ENCODE peak calls at places on chromosomes 6 and 20, in six cellular contexts. O is transverse colon, D is GM12878, I is stomach, H is HepG2, J is upper lobe of left lung. X is an unnamed sample.

GRCh38 chr6:143264291-143264834 is 186.1 kb downstream of the ADAT2 start:
- DNase-seq in O (no peak), D (no peak), I (no peak), H (no peak), J (peak; percentile 18), X (no peak)

GRCh38 chr20:63794614-63795013 is 36.5 kb downstream of the ZBTB46 start:
- DNase-seq in O (peak; percentile 21), D (no peak), I (no peak), H (no peak), J (peak; percentile 57), X (no peak)

GRCh38 chr6:161215876-161216615 is 57.8 kb downstream of the AGPAT4 start:
- DNase-seq in O (no peak), D (no peak), I (no peak), H (no peak), J (no peak), X (no peak)

GRCh38 chr6:33904050-33904827 is 100.4 kb upstream of the MLN start:
- DNase-seq in O (peak; percentile 48), D (peak; percentile 79), I (no peak), H (no peak), J (no peak), X (no peak)

GRCh38 chr6:551405-551804 is 105.5 kb downstream of the HUS1B start:
- DNase-seq in O (no peak), D (no peak), I (no peak), H (peak; percentile 12), J (no peak), X (no peak)

GRCh38 chr6:19415605-19416326 is 421.4 kb upstream of the ID4 start:
- DNase-seq in O (no peak), D (no peak), I (no peak), H (no peak), J (no peak), X (no peak)

GRCh38 chr20:37393196-37393862 is 47.4 kb downstream of the SRC start:
- DNase-seq in O (no peak), D (no peak), I (no peak), H (no peak), J (no peak), X (no peak)

GRCh38 chr6:135018961-135019360 is 35.7 kb downstream of the HBS1L start:
- DNase-seq in O (no peak), D (no peak), I (no peak), H (no peak), J (no peak), X (no peak)

GRCh38 chr20:528923-529594 is 14.5 kb downstream of the CSNK2A1 start:
- DNase-seq in O (no peak), D (no peak), I (no peak), H (no peak), J (no peak), X (no peak)

GRCh38 chr6:133705731-133706130 is 183.2 kb upstream of the TCF21 start:
- DNase-seq in O (no peak), D (no peak), I (no peak), H (no peak), J (no peak), X (no peak)

GRCh38 chr6:169997187-169997929 is 245.9 kb downstream of the ERMARD start:
- DNase-seq in O (no peak), D (no peak), I (no peak), H (no peak), J (no peak), X (peak; percentile 39)

GRCh38 chr6:157194643-157195042 is 128.7 kb downstream of the TMEM242 start:
- DNase-seq in O (no peak), D (no peak), I (no peak), H (no peak), J (no peak), X (no peak)

GRCh38 chr20:25239387-25240370 is 8.2 kb upstream of the PYGB start:
- DNase-seq in O (peak; percentile 1), D (no peak), I (no peak), H (no peak), J (no peak), X (peak; percentile 58)
- TF ChIP-seq EP300 in O (no peak), D (no peak), I (no peak), H (no peak), J (no peak), X (no peak)

GRCh38 chr6:42784739-42785498 is 3.1 kb downstream of the BICRAL start:
- DNase-seq in O (no peak), D (no peak), I (no peak), H (no peak), J (no peak), X (no peak)
- H3K4me1 ChIP-seq in O (peaks cover 45% of the 10 kb centered on the region), D (peaks cover 22% of the 10 kb centered on the region), I (peaks cover 68% of the 10 kb centered on the region), H (peaks cover 58% of the 10 kb centered on the region), J (peaks cover 44% of the 10 kb centered on the region), X (no peaks in the 10 kb centered on the region)

GRCh38 chr20:23132930-23133559 is 46.9 kb upstream of the CD93 start:
- DNase-seq in O (no peak), D (no peak), I (no peak), H (no peak), J (no peak), X (peak; percentile 61)
- TF ChIP-seq POLR2AphosphoS5 in O (no peak), D (no peak), I (no peak), H (no peak), J (peak; percentile 82), X (no peak)

GRCh38 chr6:72553531-72554202 is 68.2 kb upstream of the KCNQ5 start:
- DNase-seq in O (no peak), D (no peak), I (no peak), H (no peak), J (no peak), X (no peak)
- TF ChIP-seq EP300 in O (no peak), D (no peak), I (no peak), H (no peak), J (no peak), X (no peak)

GRCh38 chr20:62126141-62126540 is 3.9 kb downstream of the LSM14B start:
- DNase-seq in O (no peak), D (no peak), I (no peak), H (no peak), J (peak; percentile 76), X (no peak)
- H3K4me1 ChIP-seq in O (peaks cover 15% of the 10 kb centered on the region), D (no peaks in the 10 kb centered on the region), I (peaks cover 38% of the 10 kb centered on the region), H (peaks cover 22% of the 10 kb centered on the region), J (peaks cover 16% of the 10 kb centered on the region), X (peaks cover 17% of the 10 kb centered on the region)

GRCh38 chr6:2943564-2943955 is 27.8 kb downstream of the SERPINB6 start:
- DNase-seq in O (no peak), D (no peak), I (peak; percentile 22), H (no peak), J (no peak), X (no peak)

GRCh38 chr6:2944405-2945068 is 26.8 kb downstream of the SERPINB6 start:
- DNase-seq in O (no peak), D (no peak), I (no peak), H (no peak), J (no peak), X (no peak)

GRCh38 chr6:2942916-2943563 is 28.3 kb downstream of the SERPINB6 start:
- DNase-seq in O (no peak), D (no peak), I (peak; percentile 9), H (no peak), J (no peak), X (no peak)

GRCh38 chr6:2947424-2947823 is 23.9 kb downstream of the SERPINB6 start:
- DNase-seq in O (no peak), D (no peak), I (no peak), H (no peak), J (no peak), X (no peak)

GRCh38 chr6:2945069-2945452 is 26.3 kb downstream of the SERPINB6 start:
- DNase-seq in O (no peak), D (no peak), I (no peak), H (no peak), J (no peak), X (no peak)
- TF ChIP-seq POLR2AphosphoS5 in O (no peak), D (no peak), I (no peak), H (no peak), J (no peak), X (no peak)

GRCh38 chr20:49281059-49281912 is 3.4 kb upstream of the ZNFX1 start:
- DNase-seq in O (no peak), D (no peak), I (no peak), H (peak; percentile 90), J (no peak), X (no peak)
- TF ChIP-seq EP300 in O (no peak), D (no peak), I (no peak), H (no peak), J (no peak), X (no peak)

GRCh38 chr20:19808498-19808897 is 50.4 kb downstream of the RIN2 start:
- DNase-seq in O (no peak), D (no peak), I (no peak), H (no peak), J (no peak), X (no peak)
- H3K4me1 ChIP-seq in O (peaks cover 14% of the 10 kb centered on the region), D (no peaks in the 10 kb centered on the region), I (peaks cover 25% of the 10 kb centered on the region), H (peaks cover 9% of the 10 kb centered on the region), J (peaks cover 15% of the 10 kb centered on the region), X (peaks cover 21% of the 10 kb centered on the region)

GRCh38 chr6:35610830-35611229 is 77.9 kb downstream of the FKBP5 start:
- DNase-seq in O (no peak), D (no peak), I (no peak), H (no peak), J (no peak), X (no peak)
- TF ChIP-seq POLR2AphosphoS5 in O (peak; percentile 15), D (no peak), I (no peak), H (no peak), J (no peak), X (peak; percentile 47)

X was measured in sigmoid colon.